ENCODE peak calls at places on chromosomes 16 and 17, in six cellular contexts. O is transverse colon, V is astrocyte, D is left lung, A is right atrium auricular region, N is AG09309. R is an unnamed sample.

GRCh38 chr16:68972720-68973119 is 129.4 kb downstream of the TANGO6 start:
- DNase-seq in O (peak), V (peak), D (no peak), A (no peak), N (no peak), R (peak)

GRCh38 chr16:56931253-56931768 is 631 bp upstream of the HERPUD1 start:
- DNase-seq in O (peak), V (no peak), D (peak), A (peak), N (no peak), R (no peak)

GRCh38 chr16:55508271-55508921 is 476 bp upstream of the LPCAT2 start:
- DNase-seq in O (no peak), V (no peak), D (no peak), A (no peak), N (no peak), R (no peak)

GRCh38 chr16:69618721-69619120 is 53.0 kb downstream of the NFAT5 start:
- DNase-seq in O (no peak), V (no peak), D (no peak), A (no peak), N (no peak), R (no peak)

GRCh38 chr17:69506489-69506888 is 92.0 kb downstream of the MAP2K6 start:
- DNase-seq in O (no peak), V (no peak), D (no peak), A (no peak), N (no peak), R (no peak)

GRCh38 chr17:40134184-40134583 is 6.2 kb upstream of the CASC3 start:
- DNase-seq in O (peak), V (no peak), D (no peak), A (no peak), N (no peak), R (no peak)

GRCh38 chr16:568401-569258 is 1.1 kb upstream of the PIGQ start:
- DNase-seq in O (peak), V (no peak), D (no peak), A (no peak), N (no peak), R (no peak)

GRCh38 chr17:31517524-31517923 is 126.0 kb downstream of the RAB11FIP4 start:
- DNase-seq in O (no peak), V (no peak), D (no peak), A (no peak), N (no peak), R (no peak)

GRCh38 chr16:68269793-68270192 is 5.5 kb downstream of the SLC7A6 start:
- DNase-seq in O (no peak), V (no peak), D (no peak), A (no peak), N (no peak), R (no peak)

GRCh38 chr17:20073056-20073979 is 64.2 kb downstream of the SPECC1 start:
- DNase-seq in O (peak), V (peak), D (peak), A (peak), N (no peak), R (peak)
- H3K4me3 ChIP-seq in O (peak), V (no peak), D (no peak), A (peak), N (no peak), R (no peak)

DNA sequence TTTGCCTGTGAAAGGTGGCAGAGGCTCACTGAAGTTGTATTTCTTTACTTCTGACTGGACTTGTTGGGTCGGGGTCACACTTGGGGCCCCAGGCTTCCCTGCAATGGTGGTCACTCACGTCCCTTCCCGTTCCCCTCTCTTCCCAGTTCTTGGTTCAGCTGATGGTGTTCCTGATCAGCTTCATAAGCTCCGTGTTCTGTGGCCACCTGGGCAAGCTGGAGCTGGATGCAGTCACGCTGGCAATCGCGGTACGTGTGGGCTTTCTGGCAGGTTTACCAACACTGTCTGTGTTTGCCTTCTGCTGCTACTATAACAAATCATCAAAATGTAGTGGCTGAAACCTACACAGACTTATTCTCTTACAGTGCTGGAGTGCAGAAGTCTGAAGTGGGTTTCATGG is 8.6 kb downstream of the SLC47A1 start:
- DNase-seq in O (no peak), V (no peak), D (no peak), A (no peak), N (no peak), R (no peak)
- H3K4me3 ChIP-seq in O (no peak), V (no peak), D (no peak), A (no peak), N (no peak), R (no peak)

DNA sequence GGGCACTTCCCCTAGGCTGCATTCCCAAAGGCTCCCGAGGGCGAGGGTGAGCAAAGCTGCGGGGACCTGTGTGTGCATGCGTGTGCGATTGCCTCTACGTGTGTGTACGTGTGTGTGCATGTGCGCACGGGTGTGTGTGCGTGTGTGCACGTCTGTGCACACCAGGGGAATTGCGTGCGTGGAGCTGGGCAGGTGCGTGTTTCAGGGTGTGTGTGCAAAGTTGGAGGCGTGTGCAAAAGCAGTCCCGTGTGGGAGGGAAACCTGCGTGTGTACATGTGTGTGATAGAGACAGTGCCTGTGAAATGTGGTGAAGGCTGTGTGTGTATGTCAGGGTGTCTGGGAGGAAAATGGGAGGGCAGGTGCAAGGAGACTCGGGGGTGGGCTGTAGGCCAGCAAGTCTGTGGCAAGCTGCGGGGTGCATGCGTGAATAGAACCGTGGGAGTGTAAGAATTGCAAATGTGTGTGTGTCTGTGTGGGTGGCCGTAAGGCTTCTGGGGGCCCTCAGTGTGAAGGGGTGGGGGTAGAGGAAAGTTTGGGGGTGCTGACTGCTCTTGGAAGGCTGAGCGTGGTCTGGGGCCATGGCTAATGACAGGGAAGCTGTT is 481 bp downstream of the SEC14L5 start:
- DNase-seq in O (no peak), V (no peak), D (no peak), A (no peak), N (no peak), R (no peak)
- H3K4me3 ChIP-seq in O (peak), V (peak), D (peak), A (peak), N (peak), R (no peak)

DNA sequence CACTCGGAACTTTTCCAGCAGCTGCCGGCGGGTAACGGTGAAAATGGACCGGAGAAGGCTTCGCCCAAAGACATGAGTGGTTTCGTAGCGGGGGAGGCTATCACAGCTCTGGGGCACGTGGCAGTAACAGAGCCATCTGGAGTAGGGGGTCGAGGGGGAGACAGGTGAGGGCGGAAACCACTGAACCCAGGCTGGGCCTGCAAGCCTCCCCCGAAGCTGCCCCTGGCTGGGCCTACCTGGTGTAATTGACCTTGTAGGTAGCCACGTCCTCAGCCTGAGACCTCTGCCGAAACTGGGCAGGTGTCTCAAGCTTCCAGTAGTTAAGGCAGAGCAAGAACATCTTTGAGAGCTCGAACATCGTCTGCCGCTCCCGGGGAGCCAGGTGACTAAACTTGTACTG is 1.9 kb downstream of the KAT2A start:
- DNase-seq in O (no peak), V (no peak), D (no peak), A (no peak), N (no peak), R (no peak)
- H3K4me3 ChIP-seq in O (no peak), V (no peak), D (no peak), A (no peak), N (no peak), R (no peak)

GRCh38 chr17:34156741-34157589 is 98.1 kb upstream of the CCL2 start:
- DNase-seq in O (no peak), V (no peak), D (no peak), A (no peak), N (no peak), R (no peak)
- H3K4me3 ChIP-seq in O (no peak), V (peak), D (no peak), A (peak), N (no peak), R (no peak)

GRCh38 chr16:14530046-14530445 is 100.0 kb downstream of the PARN start:
- DNase-seq in O (no peak), V (no peak), D (no peak), A (no peak), N (no peak), R (no peak)

GRCh38 chr16:14528306-14528948 is 101.6 kb downstream of the PARN start:
- DNase-seq in O (no peak), V (no peak), D (no peak), A (no peak), N (no peak), R (no peak)

GRCh38 chr16:14529010-14529669 is 100.9 kb downstream of the PARN start:
- DNase-seq in O (peak), V (peak), D (peak), A (peak), N (peak), R (peak)

GRCh38 chr16:14531613-14532012 is 98.4 kb downstream of the PARN start:
- DNase-seq in O (no peak), V (no peak), D (no peak), A (no peak), N (no peak), R (no peak)

GRCh38 chr16:14531101-14531500 is 99.0 kb downstream of the PARN start:
- DNase-seq in O (no peak), V (no peak), D (no peak), A (no peak), N (no peak), R (no peak)
- H3K4me3 ChIP-seq in O (no peak), V (no peak), D (no peak), A (no peak), N (no peak), R (no peak)

R was measured in fibroblast of lung.